ENCODE peak calls at places on chromosomes 5 and 9, in eight cellular contexts. One of them, this sample, is unnamed.

GRCh38 chr9:79195904-79196303 is 375.9 kb upstream of the TLE4 start:
- DNase-seq in tibial nerve: no peak
- DNase-seq in IMR-90: peak; percentile 96
- DNase-seq in vagina: no peak
- DNase-seq in endothelial cell of umbilical vein: no peak
- DNase-seq in prostate gland: no peak
- DNase-seq in Peyer's patch: no peak
- DNase-seq in ovary: no peak
- DNase-seq in this sample: no peak

GRCh38 chr9:83583151-83584014 is 39.6 kb upstream of the IDNK start:
- DNase-seq in tibial nerve: peak; percentile 64
- DNase-seq in IMR-90: peak; percentile 59
- DNase-seq in vagina: no peak
- DNase-seq in endothelial cell of umbilical vein: peak; percentile 60
- DNase-seq in prostate gland: peak; percentile 21
- DNase-seq in Peyer's patch: no peak
- DNase-seq in ovary: peak; percentile 38
- DNase-seq in this sample: peak; percentile 72

GRCh38 chr5:175195698-175196656 is 248.0 kb downstream of the DRD1 start:
- DNase-seq in tibial nerve: no peak
- DNase-seq in IMR-90: peak; percentile 35
- DNase-seq in vagina: no peak
- DNase-seq in endothelial cell of umbilical vein: no peak
- DNase-seq in prostate gland: no peak
- DNase-seq in Peyer's patch: no peak
- DNase-seq in ovary: no peak
- DNase-seq in this sample: no peak

GRCh38 chr5:178232124-178232919 is at the start of gene PHYKPL:
- DNase-seq in tibial nerve: peak; percentile 35
- DNase-seq in IMR-90: peak; percentile 58
- DNase-seq in vagina: no peak
- DNase-seq in endothelial cell of umbilical vein: peak; percentile 71
- DNase-seq in prostate gland: peak; percentile 46
- DNase-seq in Peyer's patch: peak; percentile 87
- DNase-seq in ovary: peak; percentile 86
- DNase-seq in this sample: peak; percentile 82

GRCh38 chr9:596701-597100 is 244.8 kb upstream of the DMRT1 start:
- DNase-seq in tibial nerve: no peak
- DNase-seq in IMR-90: no peak
- DNase-seq in vagina: no peak
- DNase-seq in endothelial cell of umbilical vein: no peak
- DNase-seq in prostate gland: no peak
- DNase-seq in Peyer's patch: no peak
- DNase-seq in ovary: no peak
- DNase-seq in this sample: no peak

GRCh38 chr5:141677415-141677814 is 4.6 kb downstream of the ARAP3 start:
- DNase-seq in tibial nerve: no peak
- DNase-seq in IMR-90: no peak
- DNase-seq in vagina: no peak
- DNase-seq in endothelial cell of umbilical vein: peak; percentile 21
- DNase-seq in prostate gland: no peak
- DNase-seq in Peyer's patch: no peak
- DNase-seq in ovary: no peak
- DNase-seq in this sample: no peak

GRCh38 chr5:37834542-37835399 is 5.1 kb downstream of the GDNF start:
- DNase-seq in tibial nerve: no peak
- DNase-seq in IMR-90: no peak
- DNase-seq in vagina: no peak
- DNase-seq in endothelial cell of umbilical vein: no peak
- DNase-seq in prostate gland: no peak
- DNase-seq in Peyer's patch: no peak
- DNase-seq in ovary: no peak
- DNase-seq in this sample: no peak

GRCh38 chr5:150270546-150271295 is 18.9 kb downstream of the CAMK2A start:
- DNase-seq in tibial nerve: no peak
- DNase-seq in IMR-90: no peak
- DNase-seq in vagina: no peak
- DNase-seq in endothelial cell of umbilical vein: no peak
- DNase-seq in prostate gland: no peak
- DNase-seq in Peyer's patch: no peak
- DNase-seq in ovary: peak; percentile 50
- DNase-seq in this sample: no peak

GRCh38 chr9:106964329-106964728 is 101.4 kb downstream of the ZNF462 start:
- DNase-seq in tibial nerve: no peak
- DNase-seq in IMR-90: no peak
- DNase-seq in vagina: no peak
- DNase-seq in endothelial cell of umbilical vein: no peak
- DNase-seq in prostate gland: no peak
- DNase-seq in Peyer's patch: no peak
- DNase-seq in ovary: no peak
- DNase-seq in this sample: no peak

GRCh38 chr9:132674485-132674884 is 4.2 kb downstream of the GTF3C4 start:
- DNase-seq in tibial nerve: no peak
- DNase-seq in IMR-90: no peak
- DNase-seq in vagina: no peak
- DNase-seq in endothelial cell of umbilical vein: no peak
- DNase-seq in prostate gland: no peak
- DNase-seq in Peyer's patch: no peak
- DNase-seq in ovary: no peak
- DNase-seq in this sample: no peak

GRCh38 chr5:151186538-151186937 is 29.0 kb upstream of the ANXA6 start:
- DNase-seq in tibial nerve: no peak
- DNase-seq in IMR-90: no peak
- DNase-seq in vagina: peak; percentile 20
- DNase-seq in endothelial cell of umbilical vein: no peak
- DNase-seq in prostate gland: no peak
- DNase-seq in Peyer's patch: no peak
- DNase-seq in ovary: no peak
- DNase-seq in this sample: no peak

DNA sequence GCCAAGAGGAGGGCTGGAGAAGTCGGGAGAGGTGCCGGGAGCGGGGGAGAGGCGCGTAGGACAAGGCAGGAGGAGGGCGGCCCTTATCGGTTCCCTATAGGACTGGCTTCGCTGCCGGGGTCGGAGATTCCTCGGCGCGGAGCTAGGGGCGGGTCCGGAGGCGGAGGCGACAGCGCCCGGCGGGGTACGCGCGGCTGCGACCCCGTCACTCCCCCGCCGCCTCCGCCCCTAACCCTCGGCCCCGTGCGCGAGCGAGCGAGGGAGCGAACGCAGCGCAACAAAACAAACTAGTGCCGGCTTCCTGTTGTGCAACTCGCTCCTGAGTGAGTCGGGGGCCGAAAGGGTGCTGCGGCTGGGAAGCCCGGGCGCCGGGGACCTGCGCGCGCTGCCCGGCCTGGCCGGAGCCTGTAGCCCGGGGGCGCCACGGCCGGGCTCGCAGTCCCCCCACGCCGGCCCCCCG is 2.0 kb downstream of the GLIS3 start:
- DNase-seq in tibial nerve: peak; percentile 16
- DNase-seq in IMR-90: peak; percentile 65
- DNase-seq in vagina: no peak
- DNase-seq in endothelial cell of umbilical vein: peak; percentile 64
- DNase-seq in prostate gland: peak; percentile 49
- DNase-seq in Peyer's patch: peak; percentile 75
- DNase-seq in ovary: peak; percentile 89
- DNase-seq in this sample: no peak
- TF ChIP-seq POLR2A in tibial nerve: no peak
- TF ChIP-seq POLR2A in IMR-90: no peak
- TF ChIP-seq POLR2A in vagina: no peak
- TF ChIP-seq POLR2A in endothelial cell of umbilical vein: peak; percentile 17
- TF ChIP-seq POLR2A in prostate gland: peak; percentile 8
- TF ChIP-seq POLR2A in Peyer's patch: no peak
- TF ChIP-seq POLR2A in ovary: peak; percentile 55
- TF ChIP-seq POLR2A in this sample: no peak

GRCh38 chr5:153807796-153808195 is 230.9 kb downstream of the FAM114A2 start:
- DNase-seq in tibial nerve: no peak
- DNase-seq in IMR-90: no peak
- DNase-seq in vagina: no peak
- DNase-seq in endothelial cell of umbilical vein: no peak
- DNase-seq in prostate gland: no peak
- DNase-seq in Peyer's patch: no peak
- DNase-seq in ovary: no peak
- DNase-seq in this sample: no peak

GRCh38 chr5:153813871-153814270 is 224.8 kb downstream of the FAM114A2 start:
- DNase-seq in tibial nerve: no peak
- DNase-seq in IMR-90: no peak
- DNase-seq in vagina: no peak
- DNase-seq in endothelial cell of umbilical vein: no peak
- DNase-seq in prostate gland: no peak
- DNase-seq in Peyer's patch: no peak
- DNase-seq in ovary: no peak
- DNase-seq in this sample: no peak

DNA sequence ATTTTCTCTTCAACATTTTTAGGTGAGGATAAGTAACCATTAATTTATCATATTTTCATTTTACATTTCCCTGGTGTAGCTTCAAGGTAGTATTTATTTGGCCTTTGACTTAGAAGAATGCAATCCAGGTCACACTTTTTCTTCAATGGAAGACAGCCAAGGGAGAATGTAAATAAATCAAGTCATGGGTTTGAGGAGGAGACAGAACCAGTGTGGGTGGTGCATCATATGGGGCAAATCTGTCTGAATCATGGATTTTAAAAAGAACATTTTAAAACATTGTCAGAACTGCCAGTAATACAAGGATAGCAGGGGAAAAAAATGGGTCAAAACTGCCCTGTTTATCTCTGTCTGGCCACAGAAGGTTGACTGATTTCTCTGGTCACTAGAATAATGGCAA is 229.5 kb downstream of the FAM114A2 start:
- DNase-seq in tibial nerve: no peak
- DNase-seq in IMR-90: no peak
- DNase-seq in vagina: no peak
- DNase-seq in endothelial cell of umbilical vein: no peak
- DNase-seq in prostate gland: no peak
- DNase-seq in Peyer's patch: no peak
- DNase-seq in ovary: no peak
- DNase-seq in this sample: no peak
- TF ChIP-seq POLR2A in tibial nerve: no peak
- TF ChIP-seq POLR2A in IMR-90: no peak
- TF ChIP-seq POLR2A in vagina: no peak
- TF ChIP-seq POLR2A in endothelial cell of umbilical vein: no peak
- TF ChIP-seq POLR2A in prostate gland: no peak
- TF ChIP-seq POLR2A in Peyer's patch: no peak
- TF ChIP-seq POLR2A in ovary: no peak
- TF ChIP-seq POLR2A in this sample: no peak

GRCh38 chr5:112921833-112922817 is at the start of gene REEP5:
- DNase-seq in tibial nerve: peak; percentile 65
- DNase-seq in IMR-90: peak; percentile 69
- DNase-seq in vagina: peak; percentile 90
- DNase-seq in endothelial cell of umbilical vein: peak; percentile 83
- DNase-seq in prostate gland: peak; percentile 83
- DNase-seq in Peyer's patch: peak; percentile 89
- DNase-seq in ovary: peak; percentile 85
- DNase-seq in this sample: peak; percentile 80
- TF ChIP-seq POLR2A in tibial nerve: peak; percentile 80
- TF ChIP-seq POLR2A in IMR-90: peak; percentile 79
- TF ChIP-seq POLR2A in vagina: peak; percentile 88
- TF ChIP-seq POLR2A in endothelial cell of umbilical vein: peak; percentile 89
- TF ChIP-seq POLR2A in prostate gland: peak; percentile 86
- TF ChIP-seq POLR2A in Peyer's patch: peak; percentile 68
- TF ChIP-seq POLR2A in ovary: peak; percentile 78
- TF ChIP-seq POLR2A in this sample: peak; percentile 96

GRCh38 chr5:63500242-63500641 is 462.0 kb downstream of the HTR1A start:
- DNase-seq in tibial nerve: no peak
- DNase-seq in IMR-90: no peak
- DNase-seq in vagina: no peak
- DNase-seq in endothelial cell of umbilical vein: no peak
- DNase-seq in prostate gland: no peak
- DNase-seq in Peyer's patch: no peak
- DNase-seq in ovary: no peak
- DNase-seq in this sample: no peak
- TF ChIP-seq POLR2A in tibial nerve: no peak
- TF ChIP-seq POLR2A in IMR-90: no peak
- TF ChIP-seq POLR2A in vagina: no peak
- TF ChIP-seq POLR2A in endothelial cell of umbilical vein: no peak
- TF ChIP-seq POLR2A in prostate gland: no peak
- TF ChIP-seq POLR2A in Peyer's patch: no peak
- TF ChIP-seq POLR2A in ovary: no peak
- TF ChIP-seq POLR2A in this sample: no peak

GRCh38 chr9:135499326-135500070 is 984 bp upstream of the MRPS2 start:
- DNase-seq in tibial nerve: peak; percentile 94
- DNase-seq in IMR-90: peak; percentile 84
- DNase-seq in vagina: no peak
- DNase-seq in endothelial cell of umbilical vein: peak; percentile 88
- DNase-seq in prostate gland: peak; percentile 87
- DNase-seq in Peyer's patch: peak; percentile 97
- DNase-seq in ovary: peak; percentile 98
- DNase-seq in this sample: peak; percentile 94

GRCh38 chr9:135502168-135502872 is 1.8 kb downstream of the MRPS2 start:
- DNase-seq in tibial nerve: no peak
- DNase-seq in IMR-90: no peak
- DNase-seq in vagina: no peak
- DNase-seq in endothelial cell of umbilical vein: no peak
- DNase-seq in prostate gland: no peak
- DNase-seq in Peyer's patch: peak; percentile 42
- DNase-seq in ovary: peak; percentile 31
- DNase-seq in this sample: no peak

GRCh38 chr9:135501261-135502167 is 1.0 kb downstream of the MRPS2 start:
- DNase-seq in tibial nerve: no peak
- DNase-seq in IMR-90: no peak
- DNase-seq in vagina: no peak
- DNase-seq in endothelial cell of umbilical vein: no peak
- DNase-seq in prostate gland: no peak
- DNase-seq in Peyer's patch: no peak
- DNase-seq in ovary: no peak
- DNase-seq in this sample: peak; percentile 67

GRCh38 chr9:135500071-135500524 is 384 bp upstream of the MRPS2 start:
- DNase-seq in tibial nerve: no peak
- DNase-seq in IMR-90: peak; percentile 44
- DNase-seq in vagina: no peak
- DNase-seq in endothelial cell of umbilical vein: peak; percentile 76
- DNase-seq in prostate gland: no peak
- DNase-seq in Peyer's patch: no peak
- DNase-seq in ovary: no peak
- DNase-seq in this sample: peak; percentile 58

DNA sequence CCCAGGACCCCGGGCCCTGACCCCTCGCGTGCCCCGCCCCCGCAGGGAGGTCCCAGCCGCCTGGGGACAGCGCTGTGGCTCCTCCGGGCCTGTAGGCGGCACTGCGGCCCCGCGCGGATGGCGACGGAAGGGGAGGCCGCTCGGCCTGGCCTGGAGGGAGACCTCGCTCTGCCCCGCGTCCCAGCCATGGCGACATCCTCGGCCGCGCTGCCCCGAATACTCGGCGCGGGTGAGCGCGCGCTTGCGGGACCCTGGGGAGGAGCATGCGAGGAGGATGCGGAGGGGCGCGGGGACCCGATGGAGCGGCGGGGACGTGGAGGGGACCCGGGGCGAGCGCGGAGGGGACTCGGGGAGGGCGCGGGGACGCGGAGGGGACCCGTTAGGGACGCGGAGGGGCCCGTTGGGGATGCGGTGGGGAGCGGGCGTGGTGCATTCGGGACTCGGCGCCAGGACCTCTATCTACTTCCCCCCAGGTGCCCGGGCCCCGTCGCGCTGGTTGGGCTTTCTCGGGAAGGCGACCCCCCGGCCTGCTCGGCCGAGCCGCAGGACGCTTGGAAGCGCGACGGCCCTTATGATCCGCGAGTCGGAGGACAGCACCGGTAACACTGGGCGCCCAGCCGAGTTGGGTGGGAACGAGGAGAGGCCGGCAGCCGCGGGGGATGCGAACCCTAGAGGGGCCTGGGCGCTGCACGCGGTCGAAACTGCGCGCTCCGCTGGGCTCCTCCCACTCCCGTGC is at the start of gene MRPS2:
- DNase-seq in tibial nerve: peak; percentile 63
- DNase-seq in IMR-90: peak; percentile 81
- DNase-seq in vagina: no peak
- DNase-seq in endothelial cell of umbilical vein: peak; percentile 84
- DNase-seq in prostate gland: peak; percentile 76
- DNase-seq in Peyer's patch: peak; percentile 91
- DNase-seq in ovary: peak; percentile 89
- DNase-seq in this sample: peak; percentile 96
- TF ChIP-seq POLR2A in tibial nerve: no peak
- TF ChIP-seq POLR2A in IMR-90: no peak
- TF ChIP-seq POLR2A in vagina: peak; percentile 17
- TF ChIP-seq POLR2A in endothelial cell of umbilical vein: peak; percentile 36
- TF ChIP-seq POLR2A in prostate gland: peak; percentile 50
- TF ChIP-seq POLR2A in Peyer's patch: no peak
- TF ChIP-seq POLR2A in ovary: no peak
- TF ChIP-seq POLR2A in this sample: peak; percentile 78